ENCODE peak calls at places on chromosomes 12 and 14, in four cellular contexts. M is non-pigmented ciliary epithelial cell, A is nephron progenitor cell, T is foreskin fibroblast. I is an unnamed sample.

GRCh38 chr14:83473416-83473815 is 1939.8 kb upstream of the SEL1L start:
- DNase-seq in A (no peak), T (no peak), M (no peak), I (no peak)

GRCh38 chr12:41190360-41190759 is 2.2 kb downstream of the PDZRN4 start:
- DNase-seq in A (peak), M (peak), T (peak), I (no peak)

GRCh38 chr14:89926709-89927108 is 27.8 kb downstream of the EFCAB11 start:
- DNase-seq in M (no peak), A (no peak), T (no peak), I (no peak)

GRCh38 chr12:94771199-94771598 is 120.8 kb upstream of the TMCC3 start:
- DNase-seq in M (no peak), T (no peak), A (no peak), I (no peak)

GRCh38 chr14:63713765-63714164 is 14.1 kb downstream of the SGPP1 start:
- DNase-seq in A (no peak), M (peak), T (peak), I (peak)

GRCh38 chr14:59020382-59020781 is 168.1 kb upstream of the DAAM1 start:
- DNase-seq in M (no peak), T (peak), A (no peak), I (no peak)

GRCh38 chr14:75811862-75812505 is 150.9 kb downstream of the TTLL5 start:
- DNase-seq in M (no peak), A (no peak), T (no peak), I (no peak)

GRCh38 chr14:54465654-54466053 is 23.1 kb downstream of the GMFB start:
- DNase-seq in T (no peak), A (no peak), M (no peak), I (no peak)

GRCh38 chr12:52811191-52812072 is 2.5 kb downstream of the KRT4 start:
- DNase-seq in T (no peak), M (no peak), A (no peak), I (no peak)

GRCh38 chr12:1732914-1733313 is 42.0 kb downstream of the ADIPOR2 start:
- DNase-seq in M (no peak), A (no peak), T (no peak), I (no peak)

GRCh38 chr14:44897844-44898151 is 63.9 kb downstream of the KLHL28 start:
- DNase-seq in A (no peak), M (no peak), T (no peak), I (no peak)

GRCh38 chr12:53381739-53382630 is 2.0 kb downstream of the SP1 start:
- DNase-seq in T (peak), M (no peak), A (peak), I (no peak)

GRCh38 chr12:56257491-56258067 is 605 bp downstream of the ANKRD52 start:
- DNase-seq in T (no peak), A (peak), M (no peak), I (no peak)

GRCh38 chr12:114823701-114824100 is 139.7 kb upstream of the TBX3 start:
- DNase-seq in M (no peak), T (no peak), A (no peak), I (no peak)

I was measured in GM04504.